ENCODE peak calls at places on chromosomes 6 and 20, in six cellular contexts. One of them, this sample, is unnamed.
A peak's percentile ranks its signal among the peaks of the same experiment; 100 is the strongest.

GRCh38 chr6:75818061-75818855 is 69.2 kb downstream of the MYO6 start:
- DNase-seq in H9: no peak
- DNase-seq in neuronal stem cell: no peak
- DNase-seq in mesenchymal stem cell: peak; percentile 28
- DNase-seq in H1: no peak
- DNase-seq in trophoblast cell: no peak
- DNase-seq in this sample: peak; percentile 56

GRCh38 chr6:54283877-54284860 is 24.1 kb upstream of the TINAG start:
- DNase-seq in trophoblast cell: no peak
- DNase-seq in mesenchymal stem cell: no peak
- DNase-seq in H1: no peak
- DNase-seq in neuronal stem cell: no peak
- DNase-seq in H9: no peak
- DNase-seq in this sample: peak; percentile 34

GRCh38 chr20:19730716-19731115 is 27.3 kb upstream of the RIN2 start:
- DNase-seq in mesenchymal stem cell: no peak
- DNase-seq in H1: no peak
- DNase-seq in neuronal stem cell: no peak
- DNase-seq in H9: no peak
- DNase-seq in trophoblast cell: no peak
- DNase-seq in this sample: no peak

GRCh38 chr6:167764713-167765479 is 61.8 kb upstream of the AFDN start:
- DNase-seq in mesenchymal stem cell: no peak
- DNase-seq in H1: no peak
- DNase-seq in trophoblast cell: no peak
- DNase-seq in H9: no peak
- DNase-seq in neuronal stem cell: no peak
- DNase-seq in this sample: no peak

GRCh38 chr6:3516094-3516493 is 59.2 kb upstream of the SLC22A23 start:
- DNase-seq in neuronal stem cell: no peak
- DNase-seq in H1: no peak
- DNase-seq in mesenchymal stem cell: peak; percentile 43
- DNase-seq in H9: no peak
- DNase-seq in trophoblast cell: no peak
- DNase-seq in this sample: peak; percentile 16

GRCh38 chr6:119361209-119361608 is 11.6 kb upstream of the MAN1A1 start:
- DNase-seq in H1: no peak
- DNase-seq in neuronal stem cell: no peak
- DNase-seq in H9: no peak
- DNase-seq in trophoblast cell: peak; percentile 52
- DNase-seq in mesenchymal stem cell: no peak
- DNase-seq in this sample: no peak

GRCh38 chr20:53660078-53660909 is 66.7 kb upstream of the ZNF217 start:
- DNase-seq in H1: no peak
- DNase-seq in neuronal stem cell: no peak
- DNase-seq in trophoblast cell: no peak
- DNase-seq in mesenchymal stem cell: peak; percentile 24
- DNase-seq in H9: peak; percentile 37
- DNase-seq in this sample: peak; percentile 17

GRCh38 chr6:169639653-169640278 is 62.1 kb downstream of the WDR27 start:
- DNase-seq in neuronal stem cell: no peak
- DNase-seq in H9: no peak
- DNase-seq in trophoblast cell: no peak
- DNase-seq in H1: no peak
- DNase-seq in mesenchymal stem cell: no peak
- DNase-seq in this sample: no peak

GRCh38 chr6:31792741-31793140 is 2.8 kb downstream of the VARS1 start:
- DNase-seq in H1: no peak
- DNase-seq in trophoblast cell: no peak
- DNase-seq in H9: no peak
- DNase-seq in mesenchymal stem cell: peak; percentile 59
- DNase-seq in neuronal stem cell: no peak
- DNase-seq in this sample: peak; percentile 43

GRCh38 chr6:169227116-169227515 is 26.5 kb downstream of the THBS2 start:
- DNase-seq in mesenchymal stem cell: no peak
- DNase-seq in neuronal stem cell: no peak
- DNase-seq in H9: no peak
- DNase-seq in trophoblast cell: no peak
- DNase-seq in H1: no peak
- DNase-seq in this sample: no peak

GRCh38 chr6:14396392-14396791 is 278.8 kb downstream of the CD83 start:
- DNase-seq in H1: no peak
- DNase-seq in H9: no peak
- DNase-seq in neuronal stem cell: no peak
- DNase-seq in mesenchymal stem cell: no peak
- DNase-seq in trophoblast cell: no peak
- DNase-seq in this sample: no peak

GRCh38 chr6:84835340-84835739 is 70.9 kb upstream of the TBX18 start:
- DNase-seq in neuronal stem cell: no peak
- DNase-seq in H9: no peak
- DNase-seq in H1: no peak
- DNase-seq in trophoblast cell: no peak
- DNase-seq in mesenchymal stem cell: no peak
- DNase-seq in this sample: no peak

GRCh38 chr20:44583179-44583578 is 800 bp downstream of the PKIG start:
- DNase-seq in H1: no peak
- DNase-seq in H9: no peak
- DNase-seq in trophoblast cell: no peak
- DNase-seq in mesenchymal stem cell: peak; percentile 66
- DNase-seq in neuronal stem cell: no peak
- DNase-seq in this sample: peak; percentile 37

GRCh38 chr20:44579313-44580090 is 2.9 kb upstream of the PKIG start:
- DNase-seq in mesenchymal stem cell: no peak
- DNase-seq in neuronal stem cell: peak; percentile 24
- DNase-seq in trophoblast cell: no peak
- DNase-seq in H9: no peak
- DNase-seq in H1: no peak
- DNase-seq in this sample: no peak

GRCh38 chr20:44582321-44583025 is at the start of gene PKIG:
- DNase-seq in trophoblast cell: no peak
- DNase-seq in H1: no peak
- DNase-seq in neuronal stem cell: peak; percentile 26
- DNase-seq in mesenchymal stem cell: peak; percentile 88
- DNase-seq in H9: no peak
- DNase-seq in this sample: peak; percentile 90

GRCh38 chr20:44580581-44581268 is 1.7 kb upstream of the PKIG start:
- DNase-seq in H9: no peak
- DNase-seq in trophoblast cell: peak; percentile 63
- DNase-seq in H1: no peak
- DNase-seq in mesenchymal stem cell: peak; percentile 29
- DNase-seq in neuronal stem cell: no peak
- DNase-seq in this sample: no peak

GRCh38 chr20:44581515-44581914 is 864 bp upstream of the PKIG start:
- DNase-seq in H1: no peak
- DNase-seq in H9: no peak
- DNase-seq in trophoblast cell: no peak
- DNase-seq in neuronal stem cell: no peak
- DNase-seq in mesenchymal stem cell: peak; percentile 66
- DNase-seq in this sample: no peak
- H4K91ac ChIP-seq in H1: no peak overlapping the region
- H4K91ac ChIP-seq in H9: no peak overlapping the region
- H4K91ac ChIP-seq in trophoblast cell: no peak overlapping the region
- H4K91ac ChIP-seq in neuronal stem cell: no peak overlapping the region
- H4K91ac ChIP-seq in mesenchymal stem cell: no peak overlapping the region
- H4K91ac ChIP-seq in this sample: peak overlapping the region; percentile 94

GRCh38 chr20:49318430-49319203 is 40.8 kb upstream of the ZNFX1 start:
- DNase-seq in H1: no peak
- DNase-seq in trophoblast cell: no peak
- DNase-seq in mesenchymal stem cell: no peak
- DNase-seq in neuronal stem cell: no peak
- DNase-seq in H9: peak; percentile 60
- DNase-seq in this sample: no peak
- H3K27me3 ChIP-seq in H1: peaks cover 11% of the 10 kb centered on the region
- H3K27me3 ChIP-seq in trophoblast cell: peaks cover 28% of the 10 kb centered on the region
- H3K27me3 ChIP-seq in mesenchymal stem cell: peaks cover 74% of the 10 kb centered on the region
- H3K27me3 ChIP-seq in neuronal stem cell: peaks cover 79% of the 10 kb centered on the region
- H3K27me3 ChIP-seq in H9: peaks cover 20% of the 10 kb centered on the region
- H3K27me3 ChIP-seq in this sample: peaks cover 59% of the 10 kb centered on the region

GRCh38 chr6:108735310-108735990 is 112.8 kb upstream of the ARMC2 start:
- DNase-seq in mesenchymal stem cell: no peak
- DNase-seq in trophoblast cell: peak; percentile 79
- DNase-seq in neuronal stem cell: no peak
- DNase-seq in H9: no peak
- DNase-seq in H1: no peak
- DNase-seq in this sample: no peak

GRCh38 chr6:108737594-108738546 is 110.4 kb upstream of the ARMC2 start:
- DNase-seq in H1: no peak
- DNase-seq in neuronal stem cell: no peak
- DNase-seq in mesenchymal stem cell: peak; percentile 95
- DNase-seq in trophoblast cell: peak; percentile 96
- DNase-seq in H9: no peak
- DNase-seq in this sample: peak; percentile 99

GRCh38 chr6:108735991-108736345 is 112.3 kb upstream of the ARMC2 start:
- DNase-seq in H9: peak; percentile 75
- DNase-seq in mesenchymal stem cell: no peak
- DNase-seq in H1: no peak
- DNase-seq in trophoblast cell: peak; percentile 56
- DNase-seq in neuronal stem cell: no peak
- DNase-seq in this sample: no peak

GRCh38 chr6:108738684-108739406 is 109.4 kb upstream of the ARMC2 start:
- DNase-seq in H9: no peak
- DNase-seq in H1: no peak
- DNase-seq in neuronal stem cell: no peak
- DNase-seq in mesenchymal stem cell: no peak
- DNase-seq in trophoblast cell: no peak
- DNase-seq in this sample: no peak

GRCh38 chr6:108736832-108737231 is 111.4 kb upstream of the ARMC2 start:
- DNase-seq in neuronal stem cell: no peak
- DNase-seq in H1: peak; percentile 61
- DNase-seq in trophoblast cell: peak; percentile 34
- DNase-seq in mesenchymal stem cell: peak; percentile 84
- DNase-seq in H9: peak; percentile 85
- DNase-seq in this sample: peak; percentile 92
- H4K91ac ChIP-seq in neuronal stem cell: no peak overlapping the region
- H4K91ac ChIP-seq in H1: no peak overlapping the region
- H4K91ac ChIP-seq in trophoblast cell: no peak overlapping the region
- H4K91ac ChIP-seq in mesenchymal stem cell: no peak overlapping the region
- H4K91ac ChIP-seq in H9: no peak overlapping the region
- H4K91ac ChIP-seq in this sample: no peak overlapping the region

GRCh38 chr6:137871299-137871698 is 4.2 kb downstream of the TNFAIP3 start:
- DNase-seq in neuronal stem cell: no peak
- DNase-seq in mesenchymal stem cell: peak; percentile 15
- DNase-seq in trophoblast cell: no peak
- DNase-seq in H9: no peak
- DNase-seq in H1: no peak
- DNase-seq in this sample: no peak
- H3K27me3 ChIP-seq in neuronal stem cell: no peaks in the 10 kb centered on the region
- H3K27me3 ChIP-seq in mesenchymal stem cell: no peaks in the 10 kb centered on the region
- H3K27me3 ChIP-seq in trophoblast cell: no peaks in the 10 kb centered on the region
- H3K27me3 ChIP-seq in H9: no peaks in the 10 kb centered on the region
- H3K27me3 ChIP-seq in H1: no peaks in the 10 kb centered on the region
- H3K27me3 ChIP-seq in this sample: no peaks in the 10 kb centered on the region

GRCh38 chr6:62492192-62492822 is 206.3 kb upstream of the KHDRBS2 start:
- DNase-seq in trophoblast cell: no peak
- DNase-seq in mesenchymal stem cell: no peak
- DNase-seq in neuronal stem cell: no peak
- DNase-seq in H1: no peak
- DNase-seq in H9: no peak
- DNase-seq in this sample: no peak
- H4K91ac ChIP-seq in trophoblast cell: no peak overlapping the region
- H4K91ac ChIP-seq in mesenchymal stem cell: no peak overlapping the region
- H4K91ac ChIP-seq in neuronal stem cell: no peak overlapping the region
- H4K91ac ChIP-seq in H1: no peak overlapping the region
- H4K91ac ChIP-seq in H9: no peak overlapping the region
- H4K91ac ChIP-seq in this sample: no peak overlapping the region

DNA sequence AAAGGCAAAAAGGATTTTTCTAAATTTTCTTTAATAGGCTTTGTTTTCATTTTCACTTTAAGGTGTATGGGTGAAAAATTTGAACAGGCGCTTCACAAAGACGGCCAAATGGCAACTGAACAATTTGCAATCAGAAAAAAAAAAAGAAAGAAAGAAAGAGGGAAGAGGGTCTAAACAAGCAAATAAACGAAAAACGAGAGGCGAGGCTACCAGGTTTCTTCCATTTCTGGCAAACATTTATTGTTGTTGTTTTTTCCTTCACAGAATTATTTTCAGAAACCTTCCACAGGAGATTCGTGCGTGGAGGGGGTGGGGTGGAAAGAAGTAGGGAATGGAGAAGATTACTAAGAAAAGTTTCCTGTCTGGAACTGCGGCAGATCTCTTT is 24.3 kb downstream of the POM121L2 start:
- DNase-seq in neuronal stem cell: no peak
- DNase-seq in mesenchymal stem cell: no peak
- DNase-seq in H9: no peak
- DNase-seq in trophoblast cell: no peak
- DNase-seq in H1: no peak
- DNase-seq in this sample: no peak
- H3K27me3 ChIP-seq in neuronal stem cell: peaks cover 63% of the 10 kb centered on the region
- H3K27me3 ChIP-seq in mesenchymal stem cell: peaks cover 89% of the 10 kb centered on the region
- H3K27me3 ChIP-seq in H9: peaks cover 2% of the 10 kb centered on the region
- H3K27me3 ChIP-seq in trophoblast cell: no peaks in the 10 kb centered on the region
- H3K27me3 ChIP-seq in H1: peaks cover 3% of the 10 kb centered on the region
- H3K27me3 ChIP-seq in this sample: peaks cover 59% of the 10 kb centered on the region

DNA sequence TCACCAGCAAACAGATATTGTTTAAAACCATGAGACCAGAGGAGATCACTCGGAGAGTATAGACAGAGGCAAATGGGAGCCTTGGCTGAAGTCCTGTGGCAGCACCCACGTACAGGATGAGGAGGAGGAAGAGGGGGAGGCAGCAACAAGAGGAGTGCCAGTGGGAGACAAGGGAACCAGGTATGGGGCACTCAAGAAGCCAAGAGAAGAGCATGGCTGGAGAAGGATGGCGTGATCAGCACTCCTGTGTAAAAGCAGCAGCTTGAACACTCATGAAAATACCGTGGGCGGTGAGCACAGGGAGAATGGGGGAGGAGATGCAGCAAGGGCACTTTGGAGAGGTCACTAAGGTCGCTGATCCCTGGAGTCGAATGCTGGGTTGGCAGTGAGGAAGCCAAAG is 51.3 kb upstream of the PRND start:
- DNase-seq in trophoblast cell: no peak
- DNase-seq in H1: no peak
- DNase-seq in neuronal stem cell: no peak
- DNase-seq in mesenchymal stem cell: no peak
- DNase-seq in H9: no peak
- DNase-seq in this sample: no peak
- H4K91ac ChIP-seq in trophoblast cell: no peak overlapping the region
- H4K91ac ChIP-seq in H1: no peak overlapping the region
- H4K91ac ChIP-seq in neuronal stem cell: no peak overlapping the region
- H4K91ac ChIP-seq in mesenchymal stem cell: no peak overlapping the region
- H4K91ac ChIP-seq in H9: no peak overlapping the region
- H4K91ac ChIP-seq in this sample: no peak overlapping the region

GRCh38 chr20:3760980-3761379 is 6.6 kb downstream of the ADISSP start:
- DNase-seq in H1: no peak
- DNase-seq in neuronal stem cell: no peak
- DNase-seq in trophoblast cell: no peak
- DNase-seq in mesenchymal stem cell: peak; percentile 35
- DNase-seq in H9: no peak
- DNase-seq in this sample: no peak

GRCh38 chr20:3759884-3760283 is 7.7 kb downstream of the ADISSP start:
- DNase-seq in neuronal stem cell: no peak
- DNase-seq in H1: no peak
- DNase-seq in H9: no peak
- DNase-seq in trophoblast cell: no peak
- DNase-seq in mesenchymal stem cell: no peak
- DNase-seq in this sample: no peak

GRCh38 chr20:3758566-3758965 is 9.0 kb downstream of the ADISSP start:
- DNase-seq in H1: no peak
- DNase-seq in mesenchymal stem cell: no peak
- DNase-seq in H9: no peak
- DNase-seq in neuronal stem cell: no peak
- DNase-seq in trophoblast cell: no peak
- DNase-seq in this sample: no peak

GRCh38 chr20:3755814-3756480 is 11.6 kb downstream of the ADISSP start:
- DNase-seq in trophoblast cell: no peak
- DNase-seq in mesenchymal stem cell: no peak
- DNase-seq in H1: no peak
- DNase-seq in neuronal stem cell: no peak
- DNase-seq in H9: no peak
- DNase-seq in this sample: no peak

GRCh38 chr20:3759316-3759715 is 8.2 kb downstream of the ADISSP start:
- DNase-seq in neuronal stem cell: no peak
- DNase-seq in H1: no peak
- DNase-seq in trophoblast cell: no peak
- DNase-seq in mesenchymal stem cell: no peak
- DNase-seq in H9: no peak
- DNase-seq in this sample: no peak
- H3K27me3 ChIP-seq in neuronal stem cell: no peaks in the 10 kb centered on the region
- H3K27me3 ChIP-seq in H1: no peaks in the 10 kb centered on the region
- H3K27me3 ChIP-seq in trophoblast cell: no peaks in the 10 kb centered on the region
- H3K27me3 ChIP-seq in mesenchymal stem cell: no peaks in the 10 kb centered on the region
- H3K27me3 ChIP-seq in H9: no peaks in the 10 kb centered on the region
- H3K27me3 ChIP-seq in this sample: no peaks in the 10 kb centered on the region

This sample was measured in IMR-90.